ENCODE peak calls at places on chromosomes 7 and 10, in five cellular contexts. One of them, this sample, is unnamed.

GRCh38 chr10:58334817-58335305 is at the start of gene UBE2D1:
- DNase-seq in right cardiac atrium: peak
- DNase-seq in colonic mucosa: peak
- DNase-seq in H7: peak
- DNase-seq in cardiac muscle cell: peak
- DNase-seq in this sample: peak

GRCh38 chr7:116249969-116250553 is 39.7 kb downstream of the TES start:
- DNase-seq in right cardiac atrium: no peak
- DNase-seq in colonic mucosa: no peak
- DNase-seq in H7: peak
- DNase-seq in cardiac muscle cell: peak
- DNase-seq in this sample: peak

GRCh38 chr10:105952153-105952552 is 1212.4 kb downstream of the SORCS1 start:
- DNase-seq in right cardiac atrium: no peak
- DNase-seq in colonic mucosa: no peak
- DNase-seq in H7: no peak
- DNase-seq in cardiac muscle cell: peak
- DNase-seq in this sample: peak

GRCh38 chr7:1248077-1248458 is 15.4 kb downstream of the UNCX start:
- DNase-seq in right cardiac atrium: peak
- DNase-seq in colonic mucosa: no peak
- DNase-seq in H7: peak
- DNase-seq in cardiac muscle cell: no peak
- DNase-seq in this sample: no peak

GRCh38 chr10:82759050-82759449 is 884.1 kb downstream of the NRG3 start:
- DNase-seq in right cardiac atrium: no peak
- DNase-seq in colonic mucosa: no peak
- DNase-seq in H7: no peak
- DNase-seq in cardiac muscle cell: no peak
- DNase-seq in this sample: no peak

GRCh38 chr10:101682172-101682825 is 12.7 kb downstream of the FBXW4 start:
- DNase-seq in right cardiac atrium: no peak
- DNase-seq in colonic mucosa: no peak
- DNase-seq in H7: no peak
- DNase-seq in cardiac muscle cell: no peak
- DNase-seq in this sample: peak

GRCh38 chr7:135979674-135980660 is 2.8 kb upstream of the MTPN start:
- DNase-seq in right cardiac atrium: no peak
- DNase-seq in colonic mucosa: no peak
- DNase-seq in H7: no peak
- DNase-seq in cardiac muscle cell: peak
- DNase-seq in this sample: no peak

GRCh38 chr10:89389254-89389653 is 3.2 kb upstream of the IFIT1 start:
- DNase-seq in right cardiac atrium: no peak
- DNase-seq in colonic mucosa: no peak
- DNase-seq in H7: peak
- DNase-seq in cardiac muscle cell: peak
- DNase-seq in this sample: no peak

GRCh38 chr7:131027287-131027773 is 293.3 kb upstream of the KLF14 start:
- DNase-seq in right cardiac atrium: peak
- DNase-seq in colonic mucosa: no peak
- DNase-seq in H7: peak
- DNase-seq in cardiac muscle cell: peak
- DNase-seq in this sample: no peak

GRCh38 chr7:105654994-105655900 is 74.0 kb upstream of the EFCAB10 start:
- DNase-seq in right cardiac atrium: peak
- DNase-seq in colonic mucosa: no peak
- DNase-seq in H7: peak
- DNase-seq in cardiac muscle cell: peak
- DNase-seq in this sample: no peak

GRCh38 chr10:71367279-71367678 is 29.4 kb upstream of the CDH23 start:
- DNase-seq in right cardiac atrium: no peak
- DNase-seq in colonic mucosa: no peak
- DNase-seq in H7: no peak
- DNase-seq in cardiac muscle cell: no peak
- DNase-seq in this sample: no peak

GRCh38 chr10:66390926-66391325 is 534.9 kb upstream of the LRRTM3 start:
- DNase-seq in right cardiac atrium: no peak
- DNase-seq in colonic mucosa: no peak
- DNase-seq in H7: no peak
- DNase-seq in cardiac muscle cell: no peak
- DNase-seq in this sample: no peak

GRCh38 chr7:153886506-153887391 is 165.4 kb upstream of the DPP6 start:
- DNase-seq in right cardiac atrium: peak
- DNase-seq in colonic mucosa: no peak
- DNase-seq in H7: peak
- DNase-seq in cardiac muscle cell: no peak
- DNase-seq in this sample: no peak

GRCh38 chr7:158829021-158829341 is 328 bp downstream of the ESYT2 start:
- DNase-seq in right cardiac atrium: no peak
- DNase-seq in colonic mucosa: peak
- DNase-seq in H7: no peak
- DNase-seq in cardiac muscle cell: peak
- DNase-seq in this sample: peak

GRCh38 chr10:44310762-44311562 is 73.9 kb downstream of the CXCL12 start:
- DNase-seq in right cardiac atrium: peak
- DNase-seq in colonic mucosa: peak
- DNase-seq in H7: peak
- DNase-seq in cardiac muscle cell: peak
- DNase-seq in this sample: peak

GRCh38 chr7:108605582-108606173 is 36.0 kb downstream of the DNAJB9 start:
- DNase-seq in right cardiac atrium: no peak
- DNase-seq in colonic mucosa: no peak
- DNase-seq in H7: no peak
- DNase-seq in cardiac muscle cell: no peak
- DNase-seq in this sample: no peak

GRCh38 chr7:132394283-132395003 is 181.8 kb downstream of the PLXNA4 start:
- DNase-seq in right cardiac atrium: no peak
- DNase-seq in colonic mucosa: no peak
- DNase-seq in H7: no peak
- DNase-seq in cardiac muscle cell: peak
- DNase-seq in this sample: no peak

GRCh38 chr10:115854740-115855435 is 418.1 kb downstream of the GFRA1 start:
- DNase-seq in right cardiac atrium: no peak
- DNase-seq in colonic mucosa: no peak
- DNase-seq in H7: no peak
- DNase-seq in cardiac muscle cell: no peak
- DNase-seq in this sample: no peak

GRCh38 chr10:99872367-99873162 is 90.1 kb downstream of the ABCC2 start:
- DNase-seq in right cardiac atrium: no peak
- DNase-seq in colonic mucosa: no peak
- DNase-seq in H7: peak
- DNase-seq in cardiac muscle cell: peak
- DNase-seq in this sample: peak

GRCh38 chr7:76257973-76258372 is 44.5 kb upstream of the HSPB1 start:
- DNase-seq in right cardiac atrium: no peak
- DNase-seq in colonic mucosa: no peak
- DNase-seq in H7: peak
- DNase-seq in cardiac muscle cell: no peak
- DNase-seq in this sample: no peak

GRCh38 chr7:76260171-76260703 is 42.2 kb upstream of the HSPB1 start:
- DNase-seq in right cardiac atrium: peak
- DNase-seq in colonic mucosa: peak
- DNase-seq in H7: peak
- DNase-seq in cardiac muscle cell: peak
- DNase-seq in this sample: no peak

GRCh38 chr7:76261935-76262334 is 40.5 kb upstream of the HSPB1 start:
- DNase-seq in right cardiac atrium: no peak
- DNase-seq in colonic mucosa: no peak
- DNase-seq in H7: no peak
- DNase-seq in cardiac muscle cell: no peak
- DNase-seq in this sample: no peak

GRCh38 chr7:76261329-76261728 is 41.1 kb upstream of the HSPB1 start:
- DNase-seq in right cardiac atrium: no peak
- DNase-seq in colonic mucosa: no peak
- DNase-seq in H7: no peak
- DNase-seq in cardiac muscle cell: no peak
- DNase-seq in this sample: no peak

DNA sequence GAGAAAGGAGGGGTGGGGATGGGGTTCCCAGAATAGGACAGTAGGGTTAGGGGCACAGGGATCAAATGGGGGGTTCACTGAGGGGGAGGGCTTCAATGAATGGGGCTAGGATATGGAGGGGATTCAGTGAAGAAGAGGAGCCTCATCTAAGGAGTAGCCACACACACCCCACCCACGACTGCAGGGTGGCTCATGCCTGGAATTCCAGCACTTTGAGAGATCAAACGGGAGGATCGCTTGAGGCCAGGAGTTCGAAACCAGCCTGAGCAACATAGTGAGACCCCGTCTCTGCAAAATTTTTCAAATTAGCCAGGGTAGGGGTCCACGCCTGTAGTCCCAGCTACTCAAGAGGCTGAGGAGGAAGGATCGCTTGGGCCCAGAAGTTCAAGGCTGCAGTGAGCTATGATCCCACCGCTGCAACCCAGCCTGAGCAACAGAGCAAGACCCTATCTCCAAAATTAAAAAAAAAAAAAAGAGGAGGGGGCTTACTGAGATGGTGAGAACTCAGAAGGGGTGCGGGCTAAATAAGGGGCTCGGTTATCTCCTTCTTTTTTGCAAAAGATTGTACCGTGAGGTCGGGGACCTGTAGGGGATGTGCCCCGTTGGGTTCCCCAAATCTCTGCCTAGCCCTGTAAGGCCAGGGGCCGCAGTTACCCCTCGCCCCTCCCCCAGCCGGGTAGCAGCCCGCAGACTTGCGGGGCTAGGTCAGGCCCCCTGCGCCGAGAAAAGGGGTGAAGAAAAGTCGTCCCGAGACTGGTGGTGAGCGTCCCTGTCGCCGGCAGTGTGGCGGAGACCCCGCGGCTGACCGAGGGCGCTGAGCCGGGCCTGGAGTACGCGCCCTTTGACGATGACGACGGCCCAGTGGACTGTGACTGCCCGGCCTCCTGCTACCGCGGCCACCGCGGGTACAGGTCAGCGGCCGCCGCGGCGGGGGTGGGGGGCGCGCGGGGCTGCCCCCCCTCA is 43.1 kb upstream of the HSPB1 start:
- DNase-seq in right cardiac atrium: no peak
- DNase-seq in colonic mucosa: no peak
- DNase-seq in H7: no peak
- DNase-seq in cardiac muscle cell: no peak
- DNase-seq in this sample: no peak
- H3K4me3 ChIP-seq in right cardiac atrium: peak
- H3K4me3 ChIP-seq in colonic mucosa: peak
- H3K4me3 ChIP-seq in H7: peak
- H3K4me3 ChIP-seq in cardiac muscle cell: peak
- H3K4me3 ChIP-seq in this sample: no peak

GRCh38 chr7:43645699-43646226 is 62.9 kb downstream of the STK17A start:
- DNase-seq in right cardiac atrium: no peak
- DNase-seq in colonic mucosa: no peak
- DNase-seq in H7: no peak
- DNase-seq in cardiac muscle cell: no peak
- DNase-seq in this sample: no peak

GRCh38 chr7:43648725-43649406 is 66.0 kb downstream of the STK17A start:
- DNase-seq in right cardiac atrium: no peak
- DNase-seq in colonic mucosa: peak
- DNase-seq in H7: no peak
- DNase-seq in cardiac muscle cell: peak
- DNase-seq in this sample: peak

GRCh38 chr7:43647772-43648643 is 65.1 kb downstream of the STK17A start:
- DNase-seq in right cardiac atrium: peak
- DNase-seq in colonic mucosa: peak
- DNase-seq in H7: peak
- DNase-seq in cardiac muscle cell: peak
- DNase-seq in this sample: no peak

GRCh38 chr7:43647314-43647691 is 64.4 kb downstream of the STK17A start:
- DNase-seq in right cardiac atrium: peak
- DNase-seq in colonic mucosa: no peak
- DNase-seq in H7: peak
- DNase-seq in cardiac muscle cell: peak
- DNase-seq in this sample: no peak

DNA sequence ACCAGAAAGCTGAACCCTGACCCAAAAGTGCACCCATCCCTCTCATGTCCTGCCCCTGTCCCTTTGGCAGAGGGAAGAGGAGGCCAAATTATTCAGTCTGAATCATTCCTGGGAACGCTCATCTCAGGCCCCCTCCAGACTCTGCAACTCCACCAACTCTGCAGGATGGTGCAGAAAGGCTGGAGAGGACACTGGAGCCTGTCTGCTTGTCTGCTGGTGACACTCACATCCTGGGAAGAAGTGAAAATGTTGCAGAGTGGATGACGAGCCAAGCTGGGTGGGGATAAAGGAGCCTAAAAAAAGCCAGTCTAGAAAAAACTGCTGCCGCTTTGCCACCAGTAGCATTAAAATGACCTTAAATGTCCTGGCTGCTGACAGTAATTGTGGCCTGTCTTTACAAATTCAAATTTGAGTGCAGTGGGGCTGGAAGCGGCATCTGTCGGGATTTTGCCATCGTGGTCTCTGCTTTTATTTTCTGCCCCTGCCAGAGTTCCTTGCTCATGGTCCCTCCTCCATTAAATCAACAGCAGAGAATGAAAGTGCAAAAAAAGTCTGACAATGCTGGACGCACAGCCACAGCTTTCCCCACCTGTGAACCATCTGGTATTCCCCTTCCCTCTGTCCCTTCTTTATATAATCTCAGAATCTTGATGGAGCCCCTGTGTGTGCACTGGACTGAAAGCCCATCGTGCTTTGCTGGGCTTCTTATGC is 63.9 kb downstream of the STK17A start:
- DNase-seq in right cardiac atrium: no peak
- DNase-seq in colonic mucosa: no peak
- DNase-seq in H7: no peak
- DNase-seq in cardiac muscle cell: peak
- DNase-seq in this sample: no peak
- H3K4me3 ChIP-seq in right cardiac atrium: no peak
- H3K4me3 ChIP-seq in colonic mucosa: no peak
- H3K4me3 ChIP-seq in H7: no peak
- H3K4me3 ChIP-seq in cardiac muscle cell: no peak
- H3K4me3 ChIP-seq in this sample: no peak

DNA sequence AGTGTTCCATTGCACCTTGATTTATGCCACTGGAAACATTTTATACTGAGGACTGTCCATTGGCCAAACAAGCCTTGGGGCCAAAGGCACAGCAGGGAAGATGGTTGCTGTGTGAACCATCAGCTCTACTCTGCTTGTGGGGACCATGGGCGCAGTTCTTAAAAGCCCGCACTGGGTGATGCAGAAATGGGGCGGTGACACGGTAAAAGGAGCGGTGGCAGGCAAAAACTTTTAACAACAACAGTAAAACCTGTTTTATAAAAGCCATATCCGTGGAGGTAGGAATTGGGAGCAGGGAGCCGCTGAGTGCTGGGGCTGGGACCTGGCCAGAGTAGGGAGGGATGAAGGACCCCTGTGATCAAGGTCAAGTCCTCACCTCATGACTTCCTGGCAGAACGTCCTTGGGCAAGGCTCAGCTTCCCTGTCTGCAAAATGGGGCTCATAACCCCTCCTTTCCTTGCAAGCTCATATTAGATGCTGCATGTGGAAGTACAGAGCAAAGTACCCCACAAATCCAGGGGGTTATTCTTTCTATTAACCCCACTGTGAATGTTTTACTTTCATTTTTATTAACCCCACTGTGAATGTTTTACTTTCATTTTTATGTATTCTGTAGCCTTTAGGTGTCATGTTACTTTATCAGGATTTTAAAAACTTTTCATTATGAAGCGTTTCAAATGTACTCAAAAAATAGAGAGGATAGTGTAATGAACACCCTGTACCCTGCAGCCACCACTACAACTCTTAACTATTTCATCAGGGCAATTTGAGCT is 78.3 kb downstream of the GRK5 start:
- DNase-seq in right cardiac atrium: no peak
- DNase-seq in colonic mucosa: no peak
- DNase-seq in H7: no peak
- DNase-seq in cardiac muscle cell: no peak
- DNase-seq in this sample: no peak
- H3K4me3 ChIP-seq in right cardiac atrium: no peak
- H3K4me3 ChIP-seq in colonic mucosa: no peak
- H3K4me3 ChIP-seq in H7: no peak
- H3K4me3 ChIP-seq in cardiac muscle cell: no peak
- H3K4me3 ChIP-seq in this sample: no peak

GRCh38 chr10:75889051-75889450 is 457.6 kb downstream of the LRMDA start:
- DNase-seq in right cardiac atrium: no peak
- DNase-seq in colonic mucosa: no peak
- DNase-seq in H7: no peak
- DNase-seq in cardiac muscle cell: no peak
- DNase-seq in this sample: no peak
- H3K4me3 ChIP-seq in right cardiac atrium: no peak
- H3K4me3 ChIP-seq in colonic mucosa: no peak
- H3K4me3 ChIP-seq in H7: no peak
- H3K4me3 ChIP-seq in cardiac muscle cell: no peak
- H3K4me3 ChIP-seq in this sample: no peak

This sample was measured in small intestine.